ENCODE peak calls at places on chromosome X, in seven cellular contexts. T is thoracic aorta, F is GM23338, A is H9, V is psoas muscle, W is neural progenitor cell, K is prostate gland. G is an unnamed sample. For H3K4me1, the result is how much of the 10 kb centered on the place peaks cover.

GRCh38 chrX:126670258-126670657 is 117.6 kb upstream of the DCAF12L1 start:
- DNase-seq in T (no peak), F (no peak), A (no peak), V (no peak), W (no peak), K (no peak), G (no peak)

GRCh38 chrX:154043003-154043402 is 23.3 kb upstream of the IRAK1 start:
- DNase-seq in T (peak), F (no peak), A (no peak), V (no peak), W (no peak), K (no peak), G (peak)

GRCh38 chrX:123814343-123814742 is 45.5 kb upstream of the XIAP start:
- DNase-seq in T (no peak), F (no peak), A (no peak), V (no peak), W (no peak), K (no peak), G (no peak)

GRCh38 chrX:31036895-31037294 is 34.9 kb downstream of the FTHL17 start:
- DNase-seq in T (no peak), F (peak), A (peak), V (peak), W (peak), K (peak), G (peak)

GRCh38 chrX:23888887-23889501 is 18.7 kb downstream of the APOO start:
- DNase-seq in T (no peak), F (no peak), A (no peak), V (no peak), W (no peak), K (peak), G (no peak)

GRCh38 chrX:72003811-72004750 is 93.4 kb downstream of the NHSL2 start:
- DNase-seq in T (no peak), F (peak), A (peak), V (peak), W (peak), K (no peak), G (peak)

GRCh38 chrX:71542411-71542810 is 9.5 kb downstream of the OGT start:
- DNase-seq in T (no peak), F (no peak), A (no peak), V (no peak), W (no peak), K (no peak), G (no peak)

GRCh38 chrX:139596068-139596467 is 65.5 kb downstream of the F9 start:
- DNase-seq in T (no peak), F (peak), A (no peak), V (no peak), W (peak), K (no peak), G (no peak)

GRCh38 chrX:135535077-135535630 is 14.7 kb downstream of the INTS6L start:
- DNase-seq in T (no peak), F (no peak), A (no peak), V (no peak), W (no peak), K (no peak), G (no peak)

GRCh38 chrX:9130031-9130430 is 96.1 kb upstream of the FAM9B start:
- DNase-seq in T (no peak), F (no peak), A (no peak), V (no peak), W (no peak), K (no peak), G (no peak)

GRCh38 chrX:23884427-23885024 is 23.2 kb downstream of the APOO start:
- DNase-seq in T (no peak), F (no peak), A (no peak), V (no peak), W (no peak), K (no peak), G (no peak)

GRCh38 chrX:74338852-74339251 is 34.9 kb downstream of the ZCCHC13 start:
- DNase-seq in T (no peak), F (no peak), A (no peak), V (no peak), W (no peak), K (no peak), G (no peak)

GRCh38 chrX:310621-311155 is 7.9 kb downstream of the GTPBP6 start:
- DNase-seq in T (no peak), F (no peak), A (no peak), V (no peak), W (no peak), K (no peak), G (peak)

GRCh38 chrX:9393571-9393970 is 71.3 kb upstream of the TBL1X start:
- DNase-seq in T (no peak), F (no peak), A (no peak), V (no peak), W (no peak), K (no peak), G (no peak)

GRCh38 chrX:32155044-32155638 is 1056.2 kb downstream of the DMD start:
- DNase-seq in T (no peak), F (peak), A (no peak), V (no peak), W (peak), K (no peak), G (no peak)

GRCh38 chrX:134469481-134469880 is 9.5 kb downstream of the HPRT1 start:
- DNase-seq in T (no peak), F (no peak), A (no peak), V (no peak), W (no peak), K (no peak), G (no peak)

GRCh38 chrX:139642241-139642927 is 65.6 kb downstream of the MCF2 start:
- DNase-seq in T (no peak), F (peak), A (peak), V (no peak), W (peak), K (no peak), G (no peak)

GRCh38 chrX:41877167-41877566 is 46.2 kb downstream of the CASK start:
- DNase-seq in T (no peak), F (no peak), A (no peak), V (no peak), W (no peak), K (no peak), G (no peak)

GRCh38 chrX:103637604-103638338 is 9.0 kb downstream of the TCEAL1 start:
- DNase-seq in T (no peak), F (no peak), A (no peak), V (no peak), W (no peak), K (no peak), G (no peak)

GRCh38 chrX:74449322-74449936 is 28.1 kb downstream of the SLC16A2 start:
- DNase-seq in T (no peak), F (no peak), A (no peak), V (no peak), W (no peak), K (peak), G (no peak)

GRCh38 chrX:46459603-46460002 is 85.6 kb downstream of the ZNF674 start:
- DNase-seq in T (no peak), F (no peak), A (no peak), V (no peak), W (no peak), K (no peak), G (no peak)

DNA sequence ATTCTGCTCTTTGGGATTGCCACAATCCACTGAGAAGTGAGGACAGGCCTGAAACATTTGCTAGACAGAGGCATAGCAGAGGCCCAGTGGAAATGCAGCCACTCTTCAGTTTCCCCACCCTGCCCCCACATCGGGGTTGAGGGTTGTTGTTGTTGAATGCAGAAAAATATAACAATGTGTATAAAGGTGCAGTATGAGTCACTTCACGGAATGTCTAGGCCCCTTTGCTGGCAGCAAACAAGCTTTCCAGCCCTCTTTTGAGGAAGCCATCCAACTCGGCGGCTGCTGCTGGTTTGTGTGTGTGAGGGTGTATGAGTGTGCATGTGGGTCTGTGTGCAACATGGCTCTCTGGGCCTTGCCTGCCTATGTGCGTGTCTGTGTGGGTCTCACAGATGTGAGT is 8.1 kb upstream of the ELF4 start:
- DNase-seq in T (no peak), F (no peak), A (no peak), V (no peak), W (no peak), K (no peak), G (no peak)
- H3K4me1 ChIP-seq in T (under half), F (under half), A (under half), V (under half), W (under half), K (under half), G (under half)

DNA sequence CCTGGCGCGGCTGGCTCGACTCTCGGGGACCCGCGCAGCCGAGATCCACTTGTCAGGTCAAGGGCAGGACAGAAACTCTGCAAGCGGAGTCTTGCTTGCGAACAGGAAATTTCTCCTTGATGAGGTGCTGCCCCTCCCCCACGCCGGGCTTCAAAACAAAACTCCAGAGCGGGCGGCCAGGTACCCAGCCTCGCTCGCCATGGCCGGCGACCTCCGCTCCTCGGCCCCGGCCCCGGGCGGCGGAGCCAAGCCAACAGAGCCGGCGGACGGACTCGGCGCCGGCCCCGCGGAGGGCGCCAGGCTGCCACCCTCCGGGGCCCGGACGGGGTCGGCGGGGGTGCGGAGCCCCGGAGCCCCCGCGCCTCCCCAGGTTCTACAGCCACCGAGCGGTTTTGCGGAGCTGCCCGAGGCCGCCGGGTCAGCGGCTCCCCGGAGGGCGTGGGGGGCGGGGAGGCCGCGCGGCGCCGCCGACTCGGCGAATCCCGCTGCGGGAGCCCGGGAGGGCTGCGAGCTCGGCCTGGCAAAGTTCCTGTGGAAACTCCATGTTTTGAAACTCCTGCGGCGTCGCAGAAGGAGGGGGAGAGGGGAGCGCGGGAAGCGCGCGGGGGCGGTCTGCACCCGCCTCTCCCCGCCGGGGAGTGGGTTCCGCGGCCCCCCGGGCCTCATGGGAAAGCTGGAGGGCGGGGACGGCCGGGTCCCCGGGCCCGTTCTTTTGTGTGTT is 11.7 kb upstream of the BCOR start:
- DNase-seq in T (no peak), F (peak), A (peak), V (peak), W (peak), K (peak), G (no peak)
- H3K27ac ChIP-seq in T (peak), F (no peak), A (no peak), V (peak), W (no peak), K (peak), G (peak)

DNA sequence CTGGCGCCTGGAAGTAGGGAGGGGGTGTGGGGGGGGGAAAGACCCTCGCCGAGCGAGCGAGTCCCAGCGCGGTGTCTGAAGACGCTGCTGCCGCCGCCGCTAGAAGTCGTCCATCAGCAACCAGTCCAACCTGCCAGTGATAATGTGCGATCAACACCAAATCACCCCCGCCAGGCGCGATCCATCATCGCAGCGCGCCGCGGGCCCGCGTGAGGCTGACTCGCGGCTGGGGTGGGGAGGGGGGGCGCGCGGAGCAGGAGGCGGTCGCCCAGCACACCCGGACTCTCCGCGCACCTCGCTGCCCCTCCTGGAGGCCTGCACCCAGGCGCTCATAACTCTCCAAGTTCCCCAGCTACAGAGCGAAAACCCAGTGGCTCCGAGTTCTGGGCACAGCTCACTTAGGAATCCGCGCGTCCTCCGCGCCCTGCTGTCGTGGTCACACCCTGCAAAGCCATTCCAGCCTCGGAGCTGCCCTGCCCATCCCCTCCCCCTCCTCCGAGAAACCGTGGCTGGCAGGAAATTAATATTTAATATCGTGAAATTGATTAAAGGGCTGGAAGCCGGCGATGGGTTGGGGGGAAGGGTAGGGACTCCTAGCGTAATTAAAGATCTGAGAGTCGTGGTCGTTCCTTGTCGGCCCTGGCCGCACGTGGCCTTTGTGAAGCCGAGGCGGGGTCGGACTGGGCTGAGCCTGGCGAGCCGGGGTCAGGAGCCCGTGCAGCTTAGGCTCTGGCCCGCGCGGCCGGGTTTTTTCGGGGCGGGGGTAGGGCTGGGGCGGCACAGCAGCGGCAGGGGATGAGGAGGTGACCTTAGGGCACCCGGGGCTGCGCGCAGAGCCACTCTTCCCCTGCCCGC is 58.1 kb upstream of the BCOR start:
- DNase-seq in T (no peak), F (peak), A (no peak), V (no peak), W (peak), K (no peak), G (no peak)
- TF ChIP-seq CTCF in T (no peak), F (no peak), A (no peak), V (no peak), W (no peak), K (no peak), G (no peak)

DNA sequence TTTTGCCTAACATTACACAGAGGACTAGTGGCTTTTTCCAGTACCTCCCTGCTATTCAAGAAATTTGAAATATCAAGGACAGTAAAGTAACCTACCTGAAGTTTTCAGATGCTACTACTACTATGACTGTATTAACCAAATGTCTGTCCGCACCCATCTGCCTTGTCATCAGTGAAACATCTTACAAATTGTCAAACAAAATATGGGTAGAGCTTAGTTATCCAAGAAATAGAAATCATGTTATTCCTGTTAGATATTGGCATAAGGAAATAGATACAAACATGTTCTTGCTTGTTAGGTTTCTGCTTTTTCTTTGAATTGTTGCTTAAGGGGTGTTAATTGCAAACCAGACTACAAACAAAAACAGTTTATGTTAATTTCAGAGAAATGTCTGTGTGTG is 63.9 kb downstream of the PLS3 start:
- DNase-seq in T (no peak), F (no peak), A (no peak), V (no peak), W (no peak), K (no peak), G (no peak)
- H3K4me1 ChIP-seq in T (half or more), F (under half), A (under half), V (under half), W (under half), K (under half), G (under half)

GRCh38 chrX:70132244-70132643 is 1.0 kb upstream of the IGBP1 start:
- DNase-seq in T (no peak), F (no peak), A (no peak), V (no peak), W (no peak), K (no peak), G (no peak)
- H3K27ac ChIP-seq in T (no peak), F (no peak), A (no peak), V (no peak), W (no peak), K (no peak), G (peak)

DNA sequence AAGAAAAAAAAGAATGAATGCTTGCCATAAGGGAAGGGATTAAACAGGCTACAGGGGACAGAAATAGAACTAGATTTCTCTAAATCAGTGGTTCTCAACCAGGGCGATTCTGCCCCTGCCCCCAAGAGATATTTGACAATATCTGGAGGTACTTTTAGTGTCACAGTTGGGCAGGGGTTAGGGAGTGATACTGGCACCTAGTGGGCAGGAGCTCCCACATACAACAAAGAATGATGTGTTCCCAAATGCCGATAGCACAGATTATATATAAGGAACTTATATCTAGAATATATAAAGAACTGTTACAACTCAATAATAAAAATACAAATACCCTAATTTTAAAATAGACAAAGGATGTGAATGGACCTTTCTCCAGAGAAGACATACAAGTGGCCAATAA is 14.7 kb downstream of the S100G start:
- DNase-seq in T (no peak), F (no peak), A (no peak), V (no peak), W (no peak), K (no peak), G (no peak)
- TF ChIP-seq CTCF in T (no peak), F (peak), A (peak), V (no peak), W (peak), K (no peak), G (no peak)

GRCh38 chrX:156000361-156000926 is 2.9 kb downstream of the IL9R start:
- DNase-seq in T (no peak), F (no peak), A (no peak), V (no peak), W (no peak), K (no peak), G (no peak)

GRCh38 chrX:155997436-155997835 is at the start of gene IL9R:
- DNase-seq in T (no peak), F (no peak), A (no peak), V (no peak), W (no peak), K (no peak), G (no peak)

GRCh38 chrX:155998761-155999510 is 1.4 kb downstream of the IL9R start:
- DNase-seq in T (no peak), F (no peak), A (no peak), V (no peak), W (no peak), K (no peak), G (no peak)

GRCh38 chrX:155995476-155995875 is 2.0 kb upstream of the IL9R start:
- DNase-seq in T (no peak), F (no peak), A (no peak), V (no peak), W (no peak), K (no peak), G (no peak)

DNA sequence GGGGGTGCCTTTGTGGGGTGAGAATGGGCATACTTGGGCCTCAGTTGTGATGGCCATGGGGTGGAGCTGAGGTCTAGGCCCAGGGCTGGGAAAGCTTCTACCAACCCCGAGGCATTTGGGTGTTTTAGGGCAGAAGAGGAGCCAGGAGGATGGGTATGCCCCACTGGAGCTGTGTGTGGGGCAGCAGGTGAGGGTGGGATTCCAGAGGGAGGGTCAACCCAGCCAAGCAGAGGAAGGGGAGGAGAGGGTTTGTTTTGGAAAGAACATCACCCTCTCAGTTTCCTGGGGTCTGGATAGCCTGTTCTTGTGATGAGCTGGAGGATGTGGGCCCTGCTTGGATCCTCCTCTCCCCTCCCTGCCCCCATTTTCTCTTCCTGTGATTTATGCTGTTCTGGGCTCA is 620 bp downstream of the IL9R start:
- DNase-seq in T (no peak), F (no peak), A (no peak), V (no peak), W (no peak), K (no peak), G (no peak)
- H3K4me1 ChIP-seq in T (under half), F (under half), A (under half), V (under half), W (under half), K (under half), G (under half)

GRCh38 chrX:12240491-12240890 is 102.2 kb downstream of the FRMPD4 start:
- DNase-seq in T (no peak), F (no peak), A (no peak), V (no peak), W (no peak), K (no peak), G (no peak)
- H3K27ac ChIP-seq in T (no peak), F (no peak), A (no peak), V (no peak), W (no peak), K (no peak), G (no peak)

DNA sequence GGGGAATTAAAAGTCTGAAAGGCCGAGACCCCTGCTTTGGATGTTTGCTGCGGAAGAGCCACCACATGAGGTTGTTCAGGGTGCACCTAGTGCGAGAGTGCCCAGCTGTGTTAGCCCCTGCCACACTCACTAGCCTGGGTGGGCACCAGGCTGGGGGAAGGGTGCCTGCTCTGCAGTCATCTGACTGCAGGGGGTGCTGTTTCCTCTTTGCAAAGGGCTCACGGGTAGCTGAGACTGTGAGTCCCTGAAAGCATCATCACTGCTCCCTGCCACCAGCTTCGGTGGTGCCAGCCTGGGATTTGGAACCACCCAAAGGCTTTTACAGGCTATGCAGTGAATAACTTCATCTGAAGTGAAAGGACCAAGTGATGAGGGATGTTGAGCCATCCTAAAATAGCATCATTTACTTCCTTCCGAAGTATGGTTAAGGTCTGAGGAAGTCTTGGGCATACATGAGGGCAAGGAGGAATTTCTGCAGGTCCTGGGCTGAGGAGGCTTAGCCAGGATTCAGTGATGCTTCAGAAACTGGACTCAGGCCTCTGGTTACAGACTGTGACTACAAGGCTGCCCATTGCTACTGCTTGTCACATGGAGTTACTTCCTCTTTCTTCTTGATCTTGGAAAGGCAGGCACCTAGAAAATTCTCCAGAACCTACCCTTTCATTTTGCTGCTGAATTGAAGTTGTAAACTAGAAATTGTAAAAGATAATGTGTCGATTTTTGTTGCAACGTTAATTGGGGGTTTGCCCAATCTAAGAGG is 293.2 kb upstream of the PRPS2 start:
- DNase-seq in T (no peak), F (peak), A (peak), V (no peak), W (peak), K (no peak), G (no peak)
- TF ChIP-seq CTCF in T (no peak), F (peak), A (peak), V (peak), W (peak), K (no peak), G (no peak)